ENCODE peak calls at places on chromosomes 6 and 20, in ten cellular contexts. L, Y, E, Z, R, G, N, C, P and F are unnamed samples.

GRCh38 chr20:16459019-16459700 is 114.1 kb downstream of the KIF16B start:
- DNase-seq in N (peak; percentile 91), L (peak; percentile 39), C (peak; percentile 89), R (no peak), E (peak; percentile 83), Y (peak; percentile 41), Z (peak; percentile 72), G (peak; percentile 82), P (no peak), F (no peak)

GRCh38 chr20:57505991-57506390 is 18.9 kb downstream of the CTCFL start:
- DNase-seq in L (no peak), Y (no peak), C (no peak), G (no peak), R (no peak), P (no peak), E (no peak), Z (no peak), N (peak; percentile 15), F (no peak)

GRCh38 chr6:97925504-97925903 is 642.5 kb upstream of the MMS22L start:
- DNase-seq in P (no peak), N (no peak), C (no peak), R (no peak), Y (no peak), L (no peak), G (peak; percentile 18), E (peak; percentile 3), Z (no peak), F (no peak)

GRCh38 chr20:58075980-58076749 is 152.3 kb downstream of the ANKRD60 start:
- DNase-seq in P (no peak), Z (peak; percentile 42), Y (no peak), E (no peak), L (no peak), G (peak; percentile 29), R (no peak), N (no peak), C (peak; percentile 27), F (no peak)

GRCh38 chr6:142009647-142010046 is 123.1 kb upstream of the GJE1 start:
- DNase-seq in E (no peak), L (no peak), C (peak; percentile 57), G (no peak), Z (no peak), P (no peak), Y (peak; percentile 46), R (no peak), N (no peak), F (no peak)

GRCh38 chr6:23851551-23851950 is 274.5 kb upstream of the NRSN1 start:
- DNase-seq in C (no peak), G (no peak), L (no peak), R (no peak), E (no peak), Y (no peak), Z (no peak), P (no peak), N (no peak), F (no peak)

GRCh38 chr20:4519530-4519929 is 202.2 kb upstream of the PRND start:
- DNase-seq in C (no peak), R (no peak), N (no peak), Z (no peak), Y (no peak), L (no peak), P (no peak), E (peak; percentile 72), G (peak; percentile 4), F (no peak)

GRCh38 chr20:57399587-57400261 is 8.5 kb downstream of the RBM38 start:
- DNase-seq in Y (no peak), G (no peak), L (peak; percentile 51), C (no peak), Z (no peak), R (peak; percentile 24), P (peak; percentile 58), N (no peak), E (no peak), F (no peak)

GRCh38 chr6:103122766-103123601 is 1729.5 kb downstream of the GRIK2 start:
- DNase-seq in E (peak; percentile 76), C (peak; percentile 58), G (peak; percentile 36), P (no peak), Z (no peak), N (peak; percentile 89), Y (no peak), R (no peak), L (peak; percentile 19), F (no peak)